ENCODE peak calls at places on chromosomes 11 and 22, in seven cellular contexts. M, A, G, W, Z, J and I are unnamed samples.

GRCh38 chr11:78262710-78263109 is 74.0 kb downstream of the USP35 start:
- DNase-seq in M (no peak), A (no peak), G (no peak), W (no peak), Z (no peak), J (no peak), I (no peak)

GRCh38 chr22:23181763-23182288 is 1.5 kb downstream of the BCR start:
- DNase-seq in M (no peak), A (no peak), G (no peak), W (no peak), Z (no peak), J (no peak), I (no peak)

GRCh38 chr11:122215244-122215992 is 99.4 kb upstream of the BLID start:
- DNase-seq in M (peak), A (peak), G (peak), W (peak), Z (peak), J (peak), I (no peak)

GRCh38 chr11:4071828-4072421 is 22.7 kb upstream of the RRM1 start:
- DNase-seq in M (no peak), A (no peak), G (no peak), W (no peak), Z (peak), J (no peak), I (no peak)

GRCh38 chr11:102006835-102007566 is 40.2 kb upstream of the CFAP300 start:
- DNase-seq in M (no peak), A (no peak), G (peak), W (peak), Z (no peak), J (no peak), I (no peak)

GRCh38 chr11:645536-645935 is 8.5 kb downstream of the DRD4 start:
- DNase-seq in M (no peak), A (no peak), G (no peak), W (no peak), Z (no peak), J (no peak), I (no peak)

GRCh38 chr11:16610738-16611388 is 127.6 kb upstream of the C11orf58 start:
- DNase-seq in M (no peak), A (no peak), G (no peak), W (no peak), Z (peak), J (no peak), I (no peak)

GRCh38 chr22:48578138-48579034 is 1249.3 kb downstream of the BRD1 start:
- DNase-seq in M (no peak), A (no peak), G (no peak), W (no peak), Z (peak), J (no peak), I (no peak)

GRCh38 chr22:23192558-23192957 is 12.2 kb downstream of the BCR start:
- DNase-seq in M (no peak), A (no peak), G (no peak), W (no peak), Z (no peak), J (no peak), I (no peak)

GRCh38 chr11:88448131-88448530 is 110.6 kb upstream of the CTSC start:
- DNase-seq in M (no peak), A (no peak), G (no peak), W (no peak), Z (no peak), J (no peak), I (no peak)

GRCh38 chr11:1401656-1402221 is 12.0 kb downstream of the BRSK2 start:
- DNase-seq in M (peak), A (no peak), G (peak), W (peak), Z (peak), J (peak), I (peak)

GRCh38 chr11:48900131-48900800 is 83.4 kb downstream of the TRIM51G start:
- DNase-seq in M (no peak), A (no peak), G (no peak), W (no peak), Z (no peak), J (peak), I (no peak)

GRCh38 chr11:92826136-92826535 is 143.3 kb upstream of the MTNR1B start:
- DNase-seq in M (no peak), A (no peak), G (peak), W (no peak), Z (no peak), J (no peak), I (no peak)

GRCh38 chr22:45163074-45163416 is 680 bp upstream of the NUP50 start:
- DNase-seq in M (no peak), A (no peak), G (peak), W (peak), Z (peak), J (no peak), I (no peak)

GRCh38 chr22:26428515-26429457 is at the start of gene ASPHD2:
- DNase-seq in M (peak), A (peak), G (peak), W (peak), Z (peak), J (peak), I (peak)

GRCh38 chr11:8231979-8232378 is 31.7 kb downstream of the LMO1 start:
- DNase-seq in M (no peak), A (no peak), G (no peak), W (no peak), Z (no peak), J (peak), I (no peak)

GRCh38 chr11:63592975-63593395 is 21.2 kb downstream of the PLAAT3 start:
- DNase-seq in M (no peak), A (no peak), G (peak), W (peak), Z (no peak), J (no peak), I (no peak)

GRCh38 chr22:47052236-47053012 is 290.0 kb downstream of the TBC1D22A start:
- DNase-seq in M (no peak), A (no peak), G (no peak), W (no peak), Z (no peak), J (no peak), I (no peak)

GRCh38 chr11:44456544-44457270 is 108.8 kb upstream of the CD82 start:
- DNase-seq in M (no peak), A (no peak), G (peak), W (peak), Z (no peak), J (no peak), I (no peak)

GRCh38 chr22:38569181-38569971 is 607 bp downstream of the DMC1 start:
- DNase-seq in M (no peak), A (no peak), G (no peak), W (no peak), Z (no peak), J (no peak), I (no peak)

GRCh38 chr22:30902496-30903357 is 65.8 kb downstream of the MORC2 start:
- DNase-seq in M (no peak), A (no peak), G (no peak), W (no peak), Z (no peak), J (peak), I (no peak)

GRCh38 chr11:28072321-28072720 is 35.6 kb downstream of the KIF18A start:
- DNase-seq in M (no peak), A (no peak), G (no peak), W (no peak), Z (no peak), J (no peak), I (no peak)

GRCh38 chr11:125626381-125626950 is 1.5 kb downstream of the CHEK1 start:
- DNase-seq in M (no peak), A (no peak), G (no peak), W (no peak), Z (peak), J (no peak), I (peak)
- TF ChIP-seq CTCF in M (no peak), A (no peak), G (peak), W (peak), Z (peak), J (no peak), I (peak)

DNA sequence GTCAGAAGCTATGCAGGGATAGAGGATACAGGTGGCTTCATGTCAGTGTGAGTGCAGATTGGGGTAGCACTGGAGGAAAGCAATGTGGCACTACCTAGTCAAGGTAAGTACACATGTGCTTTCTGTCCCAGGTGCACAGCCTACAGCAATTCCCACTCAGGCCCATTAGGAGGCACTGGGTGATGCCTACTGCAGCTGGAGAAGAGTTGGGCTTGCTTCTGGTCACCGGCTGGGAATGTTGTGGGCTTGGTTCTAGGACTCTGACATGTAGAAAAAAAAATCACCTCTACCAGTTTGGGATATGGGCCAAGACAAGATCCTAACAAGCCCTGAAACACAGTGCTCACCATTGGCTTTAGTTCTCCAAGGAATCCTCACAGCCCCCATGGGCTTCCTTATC is 69.7 kb downstream of the TENM4 start:
- DNase-seq in M (no peak), A (no peak), G (peak), W (no peak), Z (no peak), J (no peak), I (no peak)
- TF ChIP-seq CTCF in M (no peak), A (no peak), G (peak), W (no peak), Z (no peak), J (no peak), I (no peak)

DNA sequence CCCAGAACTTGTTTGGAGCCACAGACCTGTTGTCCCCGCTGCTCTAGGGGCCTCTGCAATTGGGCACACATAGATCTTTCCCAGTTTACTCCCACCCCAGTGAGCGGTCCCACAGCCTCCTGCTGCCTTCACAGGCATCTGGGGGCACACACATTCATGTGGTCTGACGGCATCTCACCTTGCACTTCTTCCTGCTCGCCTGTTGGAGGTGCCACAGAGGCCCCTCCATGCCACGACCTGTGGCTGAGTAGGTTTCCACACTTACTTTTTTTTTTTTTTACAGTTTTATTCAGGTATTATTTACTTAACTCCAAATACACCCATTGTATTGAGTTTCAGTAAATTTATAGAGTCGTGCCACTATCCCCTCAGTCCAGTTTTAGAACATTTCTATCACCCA is 68.9 kb upstream of the SEPTIN5 start:
- DNase-seq in M (no peak), A (no peak), G (no peak), W (no peak), Z (no peak), J (no peak), I (no peak)
- TF ChIP-seq CTCF in M (no peak), A (no peak), G (no peak), W (no peak), Z (no peak), J (no peak), I (no peak)

GRCh38 chr11:58573451-58574104 is 2.1 kb downstream of the LPXN start:
- DNase-seq in M (no peak), A (peak), G (peak), W (peak), Z (peak), J (no peak), I (no peak)

GRCh38 chr11:58564226-58564625 is 11.4 kb downstream of the LPXN start:
- DNase-seq in M (no peak), A (no peak), G (no peak), W (no peak), Z (no peak), J (no peak), I (no peak)

GRCh38 chr11:58562375-58562800 is 13.3 kb downstream of the LPXN start:
- DNase-seq in M (no peak), A (no peak), G (no peak), W (no peak), Z (no peak), J (no peak), I (no peak)

DNA sequence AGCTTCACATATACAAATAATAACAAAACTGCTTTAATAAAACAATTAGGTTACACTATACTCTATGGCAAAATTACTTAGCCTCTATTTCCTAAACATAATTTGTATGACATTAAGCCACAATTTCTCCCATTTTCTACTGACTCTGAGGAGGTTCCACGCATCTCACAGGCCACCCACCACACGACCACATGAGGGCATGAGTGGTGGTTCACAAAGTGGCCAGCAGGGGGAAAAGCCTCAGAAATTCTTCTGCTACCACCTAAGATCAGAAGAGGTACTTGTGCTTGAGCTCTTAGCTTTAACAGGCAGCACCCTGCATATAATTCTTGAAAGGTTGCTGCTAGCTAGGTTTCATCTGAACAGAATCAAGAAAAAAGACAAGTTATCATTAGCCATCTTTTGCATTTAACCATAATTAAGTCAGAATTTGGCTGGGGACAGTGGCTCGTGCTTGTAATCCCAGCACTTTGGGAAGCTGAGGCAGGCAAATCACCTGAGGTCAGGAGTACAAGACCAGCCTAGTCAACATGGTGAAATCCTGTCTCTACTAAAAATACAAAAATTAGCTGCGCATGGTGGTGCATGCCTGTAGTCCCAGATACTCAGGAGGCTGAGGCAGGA is 7.7 kb downstream of the LPXN start:
- DNase-seq in M (no peak), A (no peak), G (peak), W (peak), Z (peak), J (no peak), I (peak)
- TF ChIP-seq CTCF in M (peak), A (peak), G (peak), W (peak), Z (peak), J (peak), I (peak)

GRCh38 chr11:22169833-22170232 is 23.1 kb upstream of the ANO5 start:
- DNase-seq in M (no peak), A (no peak), G (peak), W (peak), Z (no peak), J (no peak), I (no peak)
- TF ChIP-seq CTCF in M (peak), A (no peak), G (no peak), W (peak), Z (peak), J (peak), I (no peak)

DNA sequence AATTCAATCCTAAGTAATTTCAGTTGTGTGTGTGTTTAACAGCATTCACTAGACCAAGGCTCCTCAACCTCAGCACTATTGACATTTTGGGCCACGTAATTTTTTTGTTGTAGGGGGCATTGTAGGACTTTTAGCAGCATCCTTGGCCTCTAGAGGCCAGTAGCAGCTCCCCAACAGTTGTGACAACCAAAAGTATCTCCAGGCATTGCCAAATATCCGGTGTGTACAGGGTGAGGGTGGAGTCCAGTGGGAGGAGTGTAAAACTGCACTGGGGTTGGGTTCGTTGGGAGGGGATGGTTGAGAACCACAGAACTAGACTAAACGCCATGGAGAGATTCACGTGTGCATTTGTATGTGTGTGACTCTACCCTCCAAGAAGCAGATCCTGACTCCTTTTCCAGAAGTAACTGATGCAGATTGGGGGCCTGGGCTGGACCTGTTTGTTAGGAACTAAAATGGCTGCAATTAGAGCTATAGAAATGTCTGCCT is 5.9 kb upstream of the PHF21A start:
- DNase-seq in M (no peak), A (no peak), G (peak), W (peak), Z (no peak), J (no peak), I (peak)
- TF ChIP-seq CTCF in M (no peak), A (no peak), G (peak), W (peak), Z (peak), J (peak), I (peak)

DNA sequence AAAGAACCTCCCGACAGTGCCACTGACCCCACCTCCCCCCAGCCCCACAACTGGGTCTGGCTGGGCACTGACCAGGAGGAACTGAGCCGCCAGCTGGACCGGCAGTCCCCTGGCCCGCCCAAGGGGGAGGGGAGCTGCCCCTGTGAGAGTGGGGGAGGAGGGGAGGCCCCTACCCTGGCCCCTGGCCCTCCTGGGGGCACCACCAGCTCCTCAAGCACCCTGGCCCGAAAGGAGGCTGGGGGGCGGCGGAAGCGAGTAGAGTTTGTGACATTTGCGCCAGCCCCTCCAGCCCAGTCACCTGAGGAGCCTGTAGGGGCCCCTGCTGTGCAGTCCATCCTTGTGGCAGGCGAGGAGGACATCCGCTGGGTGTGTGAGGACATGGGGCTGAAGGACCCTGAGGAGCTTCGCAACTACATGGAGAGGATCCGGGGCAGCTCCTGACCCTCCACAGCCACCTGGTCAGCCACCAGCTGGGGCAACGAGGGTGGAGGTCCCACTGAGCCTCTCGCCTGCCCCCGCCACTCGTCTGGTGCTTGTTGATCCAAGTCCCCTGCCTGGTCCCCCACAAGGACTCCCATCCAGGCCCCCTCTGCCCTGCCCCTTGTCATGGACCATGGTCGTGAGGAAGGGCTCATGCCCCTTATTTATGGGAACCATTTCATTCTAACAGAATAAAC is 12.3 kb downstream of the TMEM132A start:
- DNase-seq in M (no peak), A (no peak), G (no peak), W (no peak), Z (no peak), J (peak), I (no peak)
- TF ChIP-seq CTCF in M (no peak), A (no peak), G (no peak), W (no peak), Z (no peak), J (no peak), I (no peak)